ENCODE peak calls at places on chromosomes 6 and 20, in seven cellular contexts. Z, P, V, J, X, C and K are unnamed samples.
A peak's percentile ranks its signal among the peaks of the same experiment; 100 is the strongest.

GRCh38 chr20:20887593-20888272 is 175.3 kb upstream of the RALGAPA2 start:
- DNase-seq in Z (no peak), P (no peak), V (peak; percentile 72), J (no peak), X (no peak), C (no peak), K (no peak)

GRCh38 chr6:4489538-4489937 is 286.7 kb upstream of the CDYL start:
- DNase-seq in Z (no peak), P (no peak), V (no peak), J (no peak), X (no peak), C (no peak), K (no peak)

GRCh38 chr20:51389543-51389924 is 153.0 kb downstream of the NFATC2 start:
- DNase-seq in Z (no peak), P (no peak), V (no peak), J (no peak), X (no peak), C (no peak), K (no peak)

GRCh38 chr6:159866286-159867247 is 24.2 kb upstream of the MAS1 start:
- DNase-seq in Z (no peak), P (no peak), V (no peak), J (no peak), X (no peak), C (no peak), K (no peak)

GRCh38 chr6:138387577-138388368 is 10.1 kb downstream of the SMIM28 start:
- DNase-seq in Z (no peak), P (no peak), V (no peak), J (no peak), X (peak; percentile 65), C (no peak), K (no peak)

GRCh38 chr6:25446815-25447569 is 167.8 kb downstream of the CARMIL1 start:
- DNase-seq in Z (no peak), P (no peak), V (no peak), J (no peak), X (no peak), C (no peak), K (no peak)

GRCh38 chr6:38678178-38678760 is 24.7 kb downstream of the GLO1 start:
- DNase-seq in Z (no peak), P (no peak), V (no peak), J (no peak), X (no peak), C (no peak), K (no peak)

GRCh38 chr20:8018928-8019177 is 708 bp downstream of the TMX4 start:
- DNase-seq in Z (no peak), P (no peak), V (no peak), J (no peak), X (no peak), C (peak; percentile 45), K (no peak)

GRCh38 chr20:57743450-57744095 is 33.8 kb upstream of the PMEPA1 start:
- DNase-seq in Z (no peak), P (no peak), V (no peak), J (no peak), X (no peak), C (no peak), K (no peak)

GRCh38 chr20:42703744-42704143 is 486.0 kb downstream of the PTPRT start:
- DNase-seq in Z (no peak), P (no peak), V (no peak), J (no peak), X (no peak), C (no peak), K (no peak)

GRCh38 chr6:8086755-8087306 is 15.5 kb downstream of the EEF1E1 start:
- DNase-seq in Z (no peak), P (no peak), V (no peak), J (no peak), X (no peak), C (no peak), K (no peak)

GRCh38 chr6:30543824-30544223 is 12.5 kb downstream of the GNL1 start:
- DNase-seq in Z (no peak), P (no peak), V (no peak), J (no peak), X (no peak), C (no peak), K (no peak)

GRCh38 chr6:12472601-12473038 is 182.5 kb downstream of the EDN1 start:
- DNase-seq in Z (no peak), P (no peak), V (no peak), J (no peak), X (peak; percentile 68), C (no peak), K (no peak)

GRCh38 chr6:128882991-128883571 is at the start of gene LAMA2:
- DNase-seq in Z (no peak), P (no peak), V (peak; percentile 87), J (no peak), X (peak; percentile 7), C (no peak), K (peak; percentile 23)

GRCh38 chr6:118844915-118845314 is 49.0 kb upstream of the ASF1A start:
- DNase-seq in Z (no peak), P (no peak), V (no peak), J (no peak), X (no peak), C (peak; percentile 20), K (no peak)

GRCh38 chr6:118284736-118285360 is 263.2 kb upstream of the PLN start:
- DNase-seq in Z (no peak), P (no peak), V (no peak), J (no peak), X (no peak), C (no peak), K (no peak)

GRCh38 chr20:5729348-5729747 is 20.9 kb upstream of the SHLD1 start:
- DNase-seq in Z (no peak), P (no peak), V (no peak), J (no peak), X (no peak), C (no peak), K (no peak)

GRCh38 chr6:70080443-70081062 is 214.2 kb downstream of the COL19A1 start:
- DNase-seq in Z (no peak), P (no peak), V (no peak), J (no peak), X (no peak), C (no peak), K (no peak)

GRCh38 chr6:90088009-90088408 is 193.7 kb downstream of the GJA10 start:
- DNase-seq in Z (no peak), P (no peak), V (no peak), J (no peak), X (no peak), C (no peak), K (no peak)

GRCh38 chr6:16901777-16902176 is 140.5 kb upstream of the ATXN1 start:
- DNase-seq in Z (no peak), P (no peak), V (no peak), J (no peak), X (no peak), C (no peak), K (peak; percentile 6)

GRCh38 chr20:23434521-23435313 is 4.8 kb upstream of the CSTL1 start:
- DNase-seq in Z (no peak), P (no peak), V (no peak), J (no peak), X (no peak), C (no peak), K (no peak)

DNA sequence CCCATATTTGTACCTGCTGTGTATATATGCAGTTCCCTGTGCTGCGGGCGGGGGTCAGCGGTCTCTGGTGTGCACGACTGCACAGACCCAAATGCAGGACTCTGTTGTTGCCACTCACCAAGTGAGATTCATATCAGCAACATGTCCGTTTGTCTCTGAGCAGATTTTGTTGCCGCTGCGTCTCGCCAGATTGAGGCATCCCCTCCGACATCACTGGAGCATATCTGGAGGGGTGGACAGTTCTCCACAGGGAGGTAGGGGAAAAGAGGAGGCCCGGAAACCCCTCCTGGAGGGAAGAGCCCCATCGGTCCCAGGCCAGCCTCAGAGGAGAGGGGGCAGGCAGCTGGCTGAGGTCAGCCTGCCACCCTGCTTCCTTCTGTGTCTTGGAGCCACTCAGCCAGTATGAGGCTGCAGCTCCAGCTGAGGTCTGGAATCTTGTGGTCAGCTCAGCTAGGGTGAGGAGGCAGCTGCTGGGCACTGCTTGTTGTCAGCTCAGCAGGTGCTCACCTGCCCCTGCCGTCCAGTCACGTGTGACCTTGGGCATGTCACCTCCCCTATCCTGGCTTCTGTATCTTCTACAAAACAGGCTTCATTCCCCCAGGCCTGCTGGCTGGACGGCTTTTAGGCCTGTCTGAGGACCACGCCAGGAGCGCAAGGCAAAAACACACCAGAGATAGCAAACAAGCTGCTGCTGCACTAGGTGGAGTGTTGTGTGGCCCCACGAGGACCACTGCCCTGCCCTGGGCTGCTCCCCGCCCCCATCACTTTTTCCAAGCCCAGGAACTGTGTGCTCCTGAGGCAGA is 47.1 kb downstream of the HNF4A start:
- DNase-seq in Z (no peak), P (no peak), V (no peak), J (no peak), X (peak; percentile 56), C (no peak), K (peak; percentile 84)
- TF ChIP-seq YY1 in Z (no peak), P (no peak), V (no peak), J (no peak), X (peak; percentile 7), C (no peak), K (no peak)

GRCh38 chr6:3001773-3002293 is 2.1 kb downstream of the NQO2 start:
- DNase-seq in Z (no peak), P (peak; percentile 71), V (no peak), J (peak; percentile 69), X (peak; percentile 85), C (no peak), K (no peak)
- TF ChIP-seq YY1 in Z (no peak), P (no peak), V (no peak), J (no peak), X (no peak), C (peak; percentile 22), K (no peak)

GRCh38 chr6:52244400-52244799 is at the start of gene IL17F:
- DNase-seq in Z (no peak), P (no peak), V (no peak), J (no peak), X (no peak), C (no peak), K (no peak)

GRCh38 chr6:52241819-52242218 is 2.5 kb downstream of the IL17F start:
- DNase-seq in Z (no peak), P (no peak), V (no peak), J (no peak), X (no peak), C (no peak), K (no peak)

GRCh38 chr6:52243282-52243893 is 912 bp downstream of the IL17F start:
- DNase-seq in Z (no peak), P (no peak), V (no peak), J (no peak), X (no peak), C (no peak), K (no peak)

GRCh38 chr6:52249078-52249477 is 4.8 kb upstream of the IL17F start:
- DNase-seq in Z (no peak), P (no peak), V (no peak), J (no peak), X (peak; percentile 59), C (no peak), K (no peak)

GRCh38 chr6:52245425-52245824 is 1.1 kb upstream of the IL17F start:
- DNase-seq in Z (no peak), P (no peak), V (no peak), J (no peak), X (peak; percentile 79), C (no peak), K (no peak)
- TF ChIP-seq YY1 in Z (no peak), P (no peak), V (no peak), J (no peak), X (no peak), C (no peak), K (no peak)

DNA sequence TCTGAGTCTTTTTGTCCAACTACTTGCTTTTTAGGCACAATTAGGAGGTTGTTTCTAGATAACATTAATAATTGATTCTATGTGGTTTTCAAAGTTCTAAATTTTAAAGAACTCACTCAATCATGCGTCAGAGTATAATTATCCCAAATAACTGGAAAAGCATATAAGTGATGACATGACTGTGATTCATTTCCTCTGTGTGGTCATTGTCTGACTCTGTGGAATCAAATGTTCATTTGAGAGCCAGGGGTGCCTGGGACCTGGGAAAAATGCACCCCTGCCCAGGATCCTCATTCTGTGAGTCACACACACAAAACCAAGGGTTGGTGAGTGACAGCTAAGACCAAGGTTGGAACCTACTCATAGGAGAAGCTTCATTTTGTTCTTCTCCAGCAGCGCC is 127.1 kb upstream of the MLIP start:
- DNase-seq in Z (no peak), P (peak; percentile 86), V (no peak), J (no peak), X (peak; percentile 15), C (no peak), K (no peak)
- TF ChIP-seq YY1 in Z (no peak), P (no peak), V (no peak), J (no peak), X (no peak), C (no peak), K (no peak)